ENCODE peak calls at places on chromosomes 6 and 20, in six cellular contexts. One of them, this sample, is unnamed.
A peak's percentile ranks its signal among the peaks of the same experiment; 100 is the strongest.

GRCh38 chr6:3838992-3839867 is 9.9 kb upstream of the FAM50B start:
- DNase-seq in activated T-cell treated with anti-CD3 and anti-CD28 coated beads, Interleukin-2, amount 50 U/mL, for 72 hours: no peak
- DNase-seq in cardiac fibroblast: peak; percentile 35
- DNase-seq in stimulated activated CD4-positive, alpha-beta T cell treated with anti-CD3 and anti-CD28 coated beads, Interleukin-15, amount 100 ng/mL, for 24 hours: no peak
- DNase-seq in epithelial cell of esophagus: peak; percentile 57
- DNase-seq in fibroblast of lung: peak; percentile 40
- DNase-seq in this sample: no peak

GRCh38 chr6:7267521-7268091 is 45.4 kb downstream of the SSR1 start:
- DNase-seq in activated T-cell treated with anti-CD3 and anti-CD28 coated beads, Interleukin-2, amount 50 U/mL, for 72 hours: no peak
- DNase-seq in cardiac fibroblast: peak; percentile 92
- DNase-seq in stimulated activated CD4-positive, alpha-beta T cell treated with anti-CD3 and anti-CD28 coated beads, Interleukin-15, amount 100 ng/mL, for 24 hours: peak; percentile 18
- DNase-seq in epithelial cell of esophagus: peak; percentile 100
- DNase-seq in fibroblast of lung: peak; percentile 89
- DNase-seq in this sample: peak; percentile 96

GRCh38 chr20:39571171-39571570 is 609.0 kb downstream of the DHX35 start:
- DNase-seq in activated T-cell treated with anti-CD3 and anti-CD28 coated beads, Interleukin-2, amount 50 U/mL, for 72 hours: no peak
- DNase-seq in cardiac fibroblast: no peak
- DNase-seq in stimulated activated CD4-positive, alpha-beta T cell treated with anti-CD3 and anti-CD28 coated beads, Interleukin-15, amount 100 ng/mL, for 24 hours: no peak
- DNase-seq in epithelial cell of esophagus: no peak
- DNase-seq in fibroblast of lung: no peak
- DNase-seq in this sample: no peak

GRCh38 chr6:6920114-6920983 is 187.4 kb upstream of the RREB1 start:
- DNase-seq in activated T-cell treated with anti-CD3 and anti-CD28 coated beads, Interleukin-2, amount 50 U/mL, for 72 hours: no peak
- DNase-seq in cardiac fibroblast: no peak
- DNase-seq in stimulated activated CD4-positive, alpha-beta T cell treated with anti-CD3 and anti-CD28 coated beads, Interleukin-15, amount 100 ng/mL, for 24 hours: no peak
- DNase-seq in epithelial cell of esophagus: peak; percentile 19
- DNase-seq in fibroblast of lung: no peak
- DNase-seq in this sample: no peak

GRCh38 chr6:626236-626635 is 30.7 kb downstream of the HUS1B start:
- DNase-seq in activated T-cell treated with anti-CD3 and anti-CD28 coated beads, Interleukin-2, amount 50 U/mL, for 72 hours: no peak
- DNase-seq in cardiac fibroblast: peak; percentile 4
- DNase-seq in stimulated activated CD4-positive, alpha-beta T cell treated with anti-CD3 and anti-CD28 coated beads, Interleukin-15, amount 100 ng/mL, for 24 hours: no peak
- DNase-seq in epithelial cell of esophagus: no peak
- DNase-seq in fibroblast of lung: peak; percentile 49
- DNase-seq in this sample: no peak

GRCh38 chr20:63822276-63822696 is 8.8 kb downstream of the ZBTB46 start:
- DNase-seq in activated T-cell treated with anti-CD3 and anti-CD28 coated beads, Interleukin-2, amount 50 U/mL, for 72 hours: no peak
- DNase-seq in cardiac fibroblast: no peak
- DNase-seq in stimulated activated CD4-positive, alpha-beta T cell treated with anti-CD3 and anti-CD28 coated beads, Interleukin-15, amount 100 ng/mL, for 24 hours: no peak
- DNase-seq in epithelial cell of esophagus: no peak
- DNase-seq in fibroblast of lung: no peak
- DNase-seq in this sample: no peak

GRCh38 chr6:135759831-135760230 is 91.7 kb upstream of the PDE7B start:
- DNase-seq in activated T-cell treated with anti-CD3 and anti-CD28 coated beads, Interleukin-2, amount 50 U/mL, for 72 hours: no peak
- DNase-seq in cardiac fibroblast: peak; percentile 52
- DNase-seq in stimulated activated CD4-positive, alpha-beta T cell treated with anti-CD3 and anti-CD28 coated beads, Interleukin-15, amount 100 ng/mL, for 24 hours: peak; percentile 13
- DNase-seq in epithelial cell of esophagus: peak; percentile 24
- DNase-seq in fibroblast of lung: no peak
- DNase-seq in this sample: no peak

GRCh38 chr20:56630506-56631317 is 1.6 kb downstream of the TFAP2C start:
- DNase-seq in activated T-cell treated with anti-CD3 and anti-CD28 coated beads, Interleukin-2, amount 50 U/mL, for 72 hours: no peak
- DNase-seq in cardiac fibroblast: no peak
- DNase-seq in stimulated activated CD4-positive, alpha-beta T cell treated with anti-CD3 and anti-CD28 coated beads, Interleukin-15, amount 100 ng/mL, for 24 hours: no peak
- DNase-seq in epithelial cell of esophagus: peak; percentile 61
- DNase-seq in fibroblast of lung: no peak
- DNase-seq in this sample: peak; percentile 76